ENCODE peak calls at places on chromosome 21, in eight cellular contexts. B, M, Y, V, X, W, L and C are unnamed samples.

GRCh38 chr21:45322960-45323461 is 35.3 kb upstream of the POFUT2 start:
- DNase-seq in B (no peak), M (no peak), Y (no peak), V (no peak), X (no peak), W (no peak), L (peak), C (no peak)

GRCh38 chr21:34612056-34612455 is 2.9 kb downstream of the RCAN1 start:
- DNase-seq in B (no peak), M (no peak), Y (no peak), V (no peak), X (no peak), W (no peak), L (no peak), C (no peak)

GRCh38 chr21:8994640-8995511 is 1526.5 kb upstream of the TPTE start:
- DNase-seq in B (no peak), M (no peak), Y (no peak), V (no peak), X (no peak), W (no peak), L (no peak), C (no peak)

GRCh38 chr21:39660596-39660995 is 47.9 kb downstream of the B3GALT5 start:
- DNase-seq in B (no peak), M (no peak), Y (no peak), V (no peak), X (peak), W (peak), L (peak), C (no peak)

GRCh38 chr21:33976082-33976979 is 60.7 kb upstream of the ATP5PO start:
- DNase-seq in B (no peak), M (no peak), Y (peak), V (peak), X (peak), W (peak), L (no peak), C (peak)

GRCh38 chr21:46161800-46162592 is 6.6 kb upstream of the FTCD start:
- DNase-seq in B (no peak), M (no peak), Y (no peak), V (no peak), X (no peak), W (no peak), L (peak), C (no peak)

GRCh38 chr21:41425954-41426655 is at the start of gene MX1:
- DNase-seq in B (peak), M (peak), Y (no peak), V (peak), X (peak), W (no peak), L (peak), C (peak)

GRCh38 chr21:45479691-45480675 is 62.3 kb downstream of the SLC19A1 start:
- DNase-seq in B (no peak), M (no peak), Y (no peak), V (no peak), X (no peak), W (no peak), L (no peak), C (no peak)

GRCh38 chr21:42252778-42253340 is 33.9 kb downstream of the ABCG1 start:
- DNase-seq in B (no peak), M (no peak), Y (no peak), V (no peak), X (no peak), W (no peak), L (no peak), C (no peak)

GRCh38 chr21:45835301-45836267 is 146.0 kb upstream of the COL6A1 start:
- DNase-seq in B (no peak), M (no peak), Y (no peak), V (no peak), X (no peak), W (no peak), L (no peak), C (no peak)

GRCh38 chr21:28543975-28544374 is 448.7 kb downstream of the LTN1 start:
- DNase-seq in B (no peak), M (no peak), Y (no peak), V (no peak), X (no peak), W (no peak), L (no peak), C (no peak)

GRCh38 chr21:26732442-26733221 is 112.6 kb downstream of the ADAMTS1 start:
- DNase-seq in B (peak), M (no peak), Y (peak), V (peak), X (peak), W (peak), L (peak), C (no peak)

GRCh38 chr21:43016728-43017127 is 42.4 kb downstream of the PKNOX1 start:
- DNase-seq in B (no peak), M (no peak), Y (no peak), V (no peak), X (no peak), W (no peak), L (peak), C (no peak)

GRCh38 chr21:32481875-32482408 is 69.4 kb downstream of the EVA1C start:
- DNase-seq in B (no peak), M (no peak), Y (no peak), V (no peak), X (no peak), W (no peak), L (no peak), C (no peak)

GRCh38 chr21:33640697-33641338 is 723 bp downstream of the CRYZL1 start:
- DNase-seq in B (no peak), M (no peak), Y (peak), V (peak), X (peak), W (no peak), L (no peak), C (no peak)

GRCh38 chr21:39805983-39806382 is 61.0 kb downstream of the IGSF5 start:
- DNase-seq in B (no peak), M (no peak), Y (no peak), V (no peak), X (no peak), W (no peak), L (no peak), C (no peak)

GRCh38 chr21:45370575-45370974 is 34.4 kb upstream of the COL18A1 start:
- DNase-seq in B (no peak), M (no peak), Y (no peak), V (no peak), X (no peak), W (no peak), L (no peak), C (no peak)

GRCh38 chr21:36790616-36791015 is 91.7 kb downstream of the SIM2 start:
- DNase-seq in B (no peak), M (no peak), Y (no peak), V (no peak), X (no peak), W (no peak), L (no peak), C (no peak)

GRCh38 chr21:44773291-44773932 is 28.2 kb downstream of the UBE2G2 start:
- DNase-seq in B (no peak), M (no peak), Y (no peak), V (no peak), X (peak), W (no peak), L (peak), C (no peak)

GRCh38 chr21:16476056-16476850 is 746.5 kb downstream of the USP25 start:
- DNase-seq in B (no peak), M (no peak), Y (no peak), V (no peak), X (no peak), W (no peak), L (no peak), C (no peak)

GRCh38 chr21:35179990-35180557 is 131.0 kb upstream of the RUNX1 start:
- DNase-seq in B (no peak), M (no peak), Y (no peak), V (no peak), X (no peak), W (no peak), L (no peak), C (no peak)

GRCh38 chr21:29333355-29333746 is 34.6 kb downstream of the BACH1 start:
- DNase-seq in B (no peak), M (no peak), Y (no peak), V (no peak), X (no peak), W (no peak), L (no peak), C (no peak)

GRCh38 chr21:15121655-15122120 is 56.9 kb upstream of the NRIP1 start:
- DNase-seq in B (peak), M (no peak), Y (no peak), V (no peak), X (peak), W (peak), L (no peak), C (no peak)

GRCh38 chr21:42135386-42136040 is 64.4 kb downstream of the UMODL1 start:
- DNase-seq in B (no peak), M (no peak), Y (no peak), V (no peak), X (no peak), W (no peak), L (no peak), C (no peak)

GRCh38 chr21:14306143-14306907 is 76.6 kb downstream of the HSPA13 start:
- DNase-seq in B (no peak), M (no peak), Y (peak), V (no peak), X (peak), W (no peak), L (no peak), C (no peak)

GRCh38 chr21:41612674-41613250 is 104.8 kb upstream of the TMPRSS2 start:
- DNase-seq in B (peak), M (peak), Y (peak), V (peak), X (peak), W (peak), L (peak), C (no peak)

GRCh38 chr21:43290529-43291346 is 121.9 kb downstream of the CRYAA start:
- DNase-seq in B (no peak), M (no peak), Y (no peak), V (no peak), X (no peak), W (no peak), L (peak), C (no peak)

GRCh38 chr21:44927587-44928461 is 7.1 kb upstream of the ITGB2 start:
- DNase-seq in B (peak), M (no peak), Y (no peak), V (peak), X (peak), W (no peak), L (peak), C (peak)

GRCh38 chr21:42513985-42514882 is 582 bp downstream of the SLC37A1 start:
- DNase-seq in B (no peak), M (no peak), Y (no peak), V (peak), X (peak), W (no peak), L (peak), C (no peak)

GRCh38 chr21:34885125-34885524 is 164.0 kb downstream of the RUNX1 start:
- DNase-seq in B (no peak), M (no peak), Y (peak), V (no peak), X (no peak), W (no peak), L (no peak), C (no peak)